ENCODE peak calls at places on chromosomes 7 and 10, in seven cellular contexts. E is activated T-cell treated with anti-CD3 and anti-CD28 coated beads, Interleukin-2, amount 50 U/mL, for 48 hours; I is iris pigment epithelial cell; B is activated gamma-delta T cell treated with Interleukin-2 at 50 U/mL for 16 hours; P is NCI-H1105 treated with DMSO at 0.1 percent for 48 hours; C is ureter; T is ACHN. R is an unnamed sample.

GRCh38 chr7:33905389-33906032 is at the start of gene BMPER:
- DNase-seq in E (peak; percentile 37), I (no peak), B (no peak), P (peak; percentile 80), C (no peak), T (peak; percentile 34), R (peak; percentile 76)

GRCh38 chr10:72353028-72353962 is 1.4 kb downstream of the DNAJB12 start:
- DNase-seq in E (no peak), I (peak; percentile 63), B (no peak), P (peak; percentile 5), C (no peak), T (no peak), R (no peak)

GRCh38 chr7:134905375-134905774 is 80.9 kb upstream of the AGBL3 start:
- DNase-seq in E (no peak), I (peak; percentile 95), B (no peak), P (no peak), C (peak; percentile 56), T (peak; percentile 24), R (no peak)

GRCh38 chr10:122113161-122113944 is 124.4 kb downstream of the TACC2 start:
- DNase-seq in E (peak; percentile 29), I (peak; percentile 59), B (no peak), P (no peak), C (peak; percentile 80), T (peak; percentile 80), R (no peak)

GRCh38 chr7:80681272-80681885 is 42.9 kb downstream of the CD36 start:
- DNase-seq in E (no peak), I (peak; percentile 51), B (no peak), P (peak; percentile 35), C (no peak), T (peak; percentile 70), R (peak; percentile 58)

GRCh38 chr10:97573672-97574071 is 1.1 kb downstream of the ANKRD2 start:
- DNase-seq in E (no peak), I (no peak), B (no peak), P (no peak), C (no peak), T (no peak), R (no peak)

GRCh38 chr10:80202934-80203834 is 2.2 kb downstream of the ANXA11 start:
- DNase-seq in E (peak; percentile 82), I (peak; percentile 93), B (peak; percentile 59), P (no peak), C (peak; percentile 75), T (peak; percentile 91), R (peak; percentile 16)

GRCh38 chr10:24722131-24722675 is 1.5 kb downstream of the ARHGAP21 start:
- DNase-seq in E (no peak), I (peak; percentile 41), B (no peak), P (no peak), C (no peak), T (no peak), R (no peak)

GRCh38 chr7:130941322-130942210 is 207.6 kb upstream of the KLF14 start:
- DNase-seq in E (no peak), I (peak; percentile 90), B (no peak), P (no peak), C (no peak), T (peak; percentile 70), R (no peak)

GRCh38 chr7:41298343-41298875 is 404.5 kb downstream of the INHBA start:
- DNase-seq in E (no peak), I (no peak), B (no peak), P (no peak), C (no peak), T (peak; percentile 15), R (no peak)

GRCh38 chr10:17512341-17513001 is 58.1 kb upstream of the ST8SIA6 start:
- DNase-seq in E (no peak), I (peak; percentile 95), B (no peak), P (no peak), C (peak; percentile 43), T (peak; percentile 92), R (no peak)

GRCh38 chr7:78607099-78607498 is 808.5 kb downstream of the PHTF2 start:
- DNase-seq in E (no peak), I (peak; percentile 22), B (no peak), P (no peak), C (no peak), T (peak; percentile 50), R (no peak)

GRCh38 chr7:138885383-138886147 is 87.6 kb upstream of the ATP6V0A4 start:
- DNase-seq in E (no peak), I (no peak), B (no peak), P (no peak), C (no peak), T (no peak), R (no peak)

GRCh38 chr7:105653441-105654005 is 72.2 kb upstream of the EFCAB10 start:
- DNase-seq in E (no peak), I (no peak), B (no peak), P (no peak), C (no peak), T (no peak), R (no peak)

GRCh38 chr10:68330852-68331454 is 911 bp upstream of the HNRNPH3 start:
- DNase-seq in E (peak; percentile 50), I (no peak), B (peak; percentile 4), P (no peak), C (peak; percentile 61), T (peak; percentile 49), R (peak; percentile 81)

GRCh38 chr7:50723888-50724287 is 58.8 kb downstream of the GRB10 start:
- DNase-seq in E (no peak), I (no peak), B (no peak), P (no peak), C (peak; percentile 40), T (no peak), R (no peak)

GRCh38 chr7:107564553-107565298 is 955 bp downstream of the DUS4L start:
- DNase-seq in E (no peak), I (peak; percentile 84), B (no peak), P (no peak), C (no peak), T (peak; percentile 81), R (no peak)